ENCODE peak calls at places on chromosomes 12 and 14, in ten cellular contexts. B is amniotic stem cell, I is KBM-7, F is tibial nerve, V is A549, M is smooth muscle cell of the brain vasculature, O is T follicular helper cell, J is lower lobe of right lung, W is AML-193, G is mucosa of gallbladder. R is an unnamed sample.

GRCh38 chr14:100676089-100676685 is 50.5 kb upstream of the DLK1 start:
- DNase-seq in W (no peak), M (no peak), V (no peak), J (no peak), F (no peak), I (no peak), O (no peak), G (peak; percentile 70), B (no peak), R (no peak)

GRCh38 chr14:105924951-105925591 is 398.7 kb downstream of the TMEM121 start:
- DNase-seq in V (no peak), O (no peak), W (no peak), I (no peak), M (no peak), F (no peak), B (no peak), J (peak; percentile 14), G (no peak), R (no peak)

GRCh38 chr14:81062816-81063215 is 107.4 kb downstream of the TSHR start:
- DNase-seq in M (no peak), V (peak; percentile 20), I (peak; percentile 48), F (peak; percentile 9), O (no peak), G (no peak), B (no peak), W (peak; percentile 78), J (no peak), R (no peak)

GRCh38 chr12:75452675-75453330 is 27.8 kb upstream of the GLIPR1 start:
- DNase-seq in V (peak; percentile 27), G (no peak), B (no peak), I (no peak), O (no peak), W (no peak), M (no peak), J (no peak), F (no peak), R (no peak)

GRCh38 chr14:72948481-72949138 is 22.3 kb downstream of the DCAF4 start:
- DNase-seq in O (peak; percentile 38), G (peak; percentile 66), J (peak; percentile 67), I (peak; percentile 66), W (peak; percentile 35), M (peak; percentile 35), B (peak; percentile 32), F (peak; percentile 87), V (peak; percentile 58), R (peak; percentile 63)

GRCh38 chr12:2282321-2282720 is 229.5 kb downstream of the CACNA1C start:
- DNase-seq in W (no peak), V (no peak), G (no peak), B (no peak), I (no peak), J (no peak), O (no peak), F (no peak), M (no peak), R (no peak)

GRCh38 chr12:16221776-16222175 is 55.7 kb downstream of the SLC15A5 start:
- DNase-seq in V (no peak), M (no peak), I (no peak), W (no peak), G (no peak), J (no peak), B (no peak), F (no peak), O (no peak), R (no peak)

GRCh38 chr12:65685514-65685913 is 138.8 kb upstream of the HMGA2 start:
- DNase-seq in F (no peak), W (peak; percentile 54), M (no peak), J (no peak), I (peak; percentile 28), B (no peak), V (peak; percentile 32), O (no peak), G (no peak), R (peak; percentile 89)

GRCh38 chr14:61127099-61127498 is 146.1 kb downstream of the SLC38A6 start:
- DNase-seq in B (no peak), W (no peak), V (no peak), G (no peak), F (no peak), I (no peak), J (no peak), M (no peak), O (no peak), R (no peak)

GRCh38 chr12:109720152-109720855 is 6.7 kb downstream of the FAM222A start:
- DNase-seq in W (no peak), M (no peak), I (no peak), B (no peak), J (no peak), V (no peak), O (no peak), F (no peak), G (no peak), R (no peak)

GRCh38 chr14:91350813-91351507 is 66.7 kb downstream of the CCDC88C start:
- DNase-seq in O (peak; percentile 34), V (no peak), F (no peak), G (no peak), J (peak; percentile 20), I (no peak), M (no peak), B (no peak), W (no peak), R (peak; percentile 17)

GRCh38 chr14:104370256-104370870 is 209.2 kb upstream of the C14orf180 start:
- DNase-seq in I (no peak), O (no peak), B (no peak), W (no peak), V (peak; percentile 49), J (peak; percentile 37), G (peak; percentile 15), F (no peak), M (no peak), R (no peak)

GRCh38 chr12:29921307-29921706 is 137.6 kb upstream of the TMTC1 start:
- DNase-seq in B (no peak), V (no peak), G (no peak), M (no peak), F (no peak), O (no peak), J (no peak), I (no peak), W (no peak), R (no peak)

GRCh38 chr12:79371226-79371625 is 319.5 kb downstream of the PAWR start:
- DNase-seq in W (no peak), F (no peak), B (no peak), O (no peak), V (no peak), I (no peak), M (no peak), G (no peak), J (no peak), R (no peak)

GRCh38 chr12:93857279-93857894 is 180.2 kb downstream of the CRADD start:
- DNase-seq in G (no peak), V (peak; percentile 12), F (no peak), O (no peak), J (no peak), W (no peak), B (no peak), M (no peak), I (no peak), R (no peak)

GRCh38 chr12:1619599-1619998 is 9.4 kb upstream of the WNT5B start:
- DNase-seq in J (peak; percentile 80), G (no peak), I (no peak), V (no peak), F (no peak), M (no peak), B (no peak), O (no peak), W (peak; percentile 85), R (no peak)

GRCh38 chr14:37778135-37778943 is 182.9 kb downstream of the TTC6 start:
- DNase-seq in W (no peak), M (no peak), I (no peak), F (no peak), V (no peak), J (no peak), O (no peak), B (no peak), G (no peak), R (no peak)

GRCh38 chr14:42628591-42628990 is 1021.9 kb downstream of the LRFN5 start:
- DNase-seq in B (no peak), G (no peak), I (peak; percentile 69), V (no peak), M (no peak), W (no peak), F (no peak), O (no peak), J (no peak), R (no peak)

GRCh38 chr14:51682411-51682810 is 30.7 kb downstream of the FRMD6 start:
- DNase-seq in V (no peak), G (no peak), W (no peak), O (no peak), I (no peak), J (no peak), M (no peak), B (no peak), F (no peak), R (no peak)

GRCh38 chr12:124752437-124753229 is 111.0 kb downstream of the SCARB1 start:
- DNase-seq in G (no peak), M (no peak), O (no peak), V (no peak), B (no peak), I (no peak), W (no peak), J (no peak), F (no peak), R (no peak)

GRCh38 chr14:66139432-66139831 is 346.7 kb upstream of the CCDC196 start:
- DNase-seq in I (no peak), O (no peak), V (no peak), W (no peak), M (no peak), F (no peak), G (no peak), J (no peak), B (no peak), R (no peak)

GRCh38 chr12:131684015-131684725 is 26.7 kb upstream of the SFSWAP start:
- DNase-seq in W (no peak), B (no peak), G (no peak), V (no peak), O (no peak), F (no peak), I (no peak), M (no peak), J (no peak), R (no peak)

GRCh38 chr14:65465584-65465983 is 53.1 kb downstream of the FUT8 start:
- DNase-seq in F (no peak), O (no peak), J (no peak), I (no peak), B (no peak), G (no peak), V (no peak), W (no peak), M (no peak), R (no peak)

GRCh38 chr14:77760381-77761204 is at the start of gene SNW1:
- DNase-seq in O (peak; percentile 86), W (peak; percentile 13), V (peak; percentile 94), I (peak; percentile 95), J (peak; percentile 95), F (peak; percentile 87), G (peak; percentile 94), M (peak; percentile 90), B (peak; percentile 89), R (peak; percentile 90)

GRCh38 chr12:91986084-91986483 is 159.6 kb downstream of the BTG1 start:
- DNase-seq in W (no peak), J (no peak), V (peak; percentile 39), I (no peak), F (no peak), M (no peak), G (no peak), O (no peak), B (no peak), R (peak; percentile 80)

GRCh38 chr12:25436206-25436912 is 116.7 kb downstream of the LMNTD1 start:
- DNase-seq in B (peak; percentile 60), M (peak; percentile 66), F (peak; percentile 67), J (no peak), O (no peak), I (peak; percentile 64), V (peak; percentile 83), G (peak; percentile 48), W (peak; percentile 50), R (no peak)

GRCh38 chr12:18576104-18576622 is 161.6 kb downstream of the PLCZ1 start:
- DNase-seq in F (no peak), B (no peak), G (no peak), J (no peak), W (no peak), O (no peak), M (no peak), I (no peak), V (no peak), R (no peak)

GRCh38 chr14:37595809-37596595 is 573 bp downstream of the TTC6 start:
- DNase-seq in M (no peak), F (no peak), I (peak; percentile 90), O (peak; percentile 37), J (peak; percentile 86), V (peak; percentile 89), W (no peak), G (peak; percentile 42), B (no peak), R (no peak)